ENCODE peak calls at places on chromosomes 2 and 18, in six cellular contexts. K is HFF-Myc; C is retina; O is stimulated activated CD4-positive, alpha-beta T cell treated with anti-CD3 and anti-CD28 coated beads, Interleukin-4, amount 100 ng/mL, for 48 hours; J is uterus; I is fibroblast of lung. D is an unnamed sample.

GRCh38 chr2:182618672-182619079 is 97.4 kb upstream of the DNAJC10 start:
- DNase-seq in I (peak), O (no peak), C (no peak), K (no peak), J (no peak), D (peak)

GRCh38 chr2:24209389-24210105 is 34.7 kb downstream of the FAM228A start:
- DNase-seq in C (no peak), O (no peak), K (no peak), I (no peak), J (no peak), D (no peak)

GRCh38 chr2:104736026-104736425 is 117.9 kb upstream of the POU3F3 start:
- DNase-seq in O (no peak), C (no peak), J (no peak), I (peak), K (no peak), D (no peak)

GRCh38 chr2:8447610-8448221 is 234.1 kb upstream of the ID2 start:
- DNase-seq in C (no peak), K (no peak), J (no peak), I (peak), O (no peak), D (peak)

GRCh38 chr2:120169020-120169419 is 54.2 kb downstream of the TMEM185B start:
- DNase-seq in K (no peak), C (no peak), O (no peak), I (no peak), J (no peak), D (no peak)

GRCh38 chr2:202122975-202123765 is 50.1 kb downstream of the KIAA2012 start:
- DNase-seq in I (no peak), C (peak), O (no peak), K (no peak), J (no peak), D (no peak)

GRCh38 chr2:219273887-219274391 is 5.2 kb upstream of the DNAJB2 start:
- DNase-seq in J (no peak), I (peak), K (no peak), C (no peak), O (no peak), D (peak)

GRCh38 chr2:191746809-191747208 is 68.9 kb downstream of the NABP1 start:
- DNase-seq in C (no peak), J (peak), O (no peak), K (no peak), I (peak), D (no peak)

GRCh38 chr18:13381907-13382682 is 163.5 kb downstream of the LDLRAD4 start:
- DNase-seq in K (peak), C (peak), O (no peak), J (peak), I (peak), D (no peak)

GRCh38 chr2:174678395-174678794 is 80.8 kb upstream of the WIPF1 start:
- DNase-seq in C (no peak), O (no peak), I (no peak), K (no peak), J (no peak), D (no peak)

GRCh38 chr2:96353032-96353561 is 17.5 kb downstream of the NCAPH start:
- DNase-seq in C (no peak), I (no peak), K (no peak), O (no peak), J (peak), D (no peak)

GRCh38 chr2:170585067-170585466 is 130.1 kb upstream of the SP5 start:
- DNase-seq in I (no peak), C (no peak), K (no peak), J (no peak), O (no peak), D (no peak)

GRCh38 chr2:33011941-33012340 is 65.2 kb downstream of the LTBP1 start:
- DNase-seq in I (peak), K (no peak), J (no peak), C (no peak), O (no peak), D (no peak)

GRCh38 chr2:47996808-47997207 is 90.5 kb upstream of the FBXO11 start:
- DNase-seq in O (no peak), J (no peak), I (no peak), K (no peak), C (no peak), D (no peak)

GRCh38 chr2:182368446-182368845 is 58.4 kb downstream of the PDE1A start:
- DNase-seq in O (no peak), J (peak), I (peak), C (no peak), K (no peak), D (peak)

GRCh38 chr2:82913566-82913965 is 1545.5 kb downstream of the SUCLG1 start:
- DNase-seq in O (no peak), K (no peak), J (no peak), C (no peak), I (peak), D (no peak)

GRCh38 chr2:225103737-225104141 is 61.5 kb upstream of the DOCK10 start:
- DNase-seq in O (no peak), J (no peak), C (no peak), K (peak), I (peak), D (peak)

GRCh38 chr2:16398487-16399043 is 267.1 kb downstream of the CYRIA start:
- DNase-seq in C (no peak), O (no peak), K (no peak), I (no peak), J (no peak), D (no peak)

GRCh38 chr2:43312751-43313641 is 86.6 kb upstream of the ZFP36L2 start:
- DNase-seq in O (no peak), C (peak), J (no peak), K (peak), I (peak), D (no peak)

GRCh38 chr2:43127208-43127940 is 99.0 kb downstream of the ZFP36L2 start:
- DNase-seq in K (no peak), I (no peak), O (peak), J (peak), C (no peak), D (no peak)

GRCh38 chr2:236541008-236541562 is 28.5 kb upstream of the ACKR3 start:
- DNase-seq in I (peak), K (no peak), J (no peak), O (no peak), C (no peak), D (no peak)

GRCh38 chr2:1104364-1104763 is 153.7 kb downstream of the SNTG2 start:
- DNase-seq in J (no peak), K (no peak), O (no peak), I (no peak), C (no peak), D (no peak)

GRCh38 chr18:13611616-13612110 is 114.7 kb downstream of the FAM210A start:
- DNase-seq in O (no peak), I (peak), J (peak), K (no peak), C (peak), D (no peak)

GRCh38 chr18:49052891-49053644 is 102.3 kb upstream of the SMAD7 start:
- DNase-seq in C (no peak), I (peak), K (peak), O (no peak), J (no peak), D (peak)

GRCh38 chr2:132757002-132757598 is 87.1 kb upstream of the LYPD1 start:
- DNase-seq in O (no peak), J (no peak), C (no peak), K (no peak), I (peak), D (no peak)

GRCh38 chr2:71327916-71328315 is 3.7 kb upstream of the ZNF638 start:
- DNase-seq in J (no peak), K (no peak), C (no peak), O (no peak), I (no peak), D (no peak)

GRCh38 chr2:46306320-46306719 is 9.1 kb downstream of the EPAS1 start:
- DNase-seq in J (no peak), I (peak), C (no peak), K (no peak), O (no peak), D (no peak)

GRCh38 chr2:237170017-237170416 is 84.3 kb downstream of the COPS8 start:
- DNase-seq in C (no peak), J (peak), K (peak), I (no peak), O (no peak), D (no peak)

GRCh38 chr2:241211276-241211675 is 22.8 kb downstream of the ANO7 start:
- DNase-seq in C (no peak), I (no peak), J (no peak), K (no peak), O (no peak), D (no peak)

GRCh38 chr2:24986397-24986796 is 14.6 kb upstream of the DNAJC27 start:
- DNase-seq in I (no peak), O (no peak), J (no peak), K (no peak), C (no peak), D (no peak)